ENCODE peak calls at places on chromosomes 1 and 21, in nine cellular contexts. P, S, X, E, U, R, C, B and N are unnamed samples.

GRCh38 chr1:20648946-20649345 is 12.2 kb downstream of the DDOST start:
- DNase-seq in P (no peak), S (no peak), X (no peak), E (no peak), U (no peak), R (no peak), C (no peak), B (no peak), N (no peak)

GRCh38 chr21:28822064-28822402 is 170.6 kb downstream of the LTN1 start:
- DNase-seq in P (no peak), S (no peak), X (no peak), E (no peak), U (no peak), R (no peak), C (no peak), B (no peak), N (no peak)

GRCh38 chr21:17270234-17270633 is 242.6 kb upstream of the CXADR start:
- DNase-seq in P (no peak), S (peak), X (no peak), E (peak), U (no peak), R (peak), C (no peak), B (peak), N (peak)

GRCh38 chr1:205678286-205679111 is 1.8 kb downstream of the SLC45A3 start:
- DNase-seq in P (no peak), S (peak), X (no peak), E (peak), U (no peak), R (no peak), C (no peak), B (peak), N (no peak)

GRCh38 chr1:47298025-47298699 is 15.8 kb downstream of the STIL start:
- DNase-seq in P (no peak), S (no peak), X (no peak), E (no peak), U (no peak), R (no peak), C (no peak), B (no peak), N (no peak)

GRCh38 chr1:1074631-1075147 is 583 bp upstream of the RNF223 start:
- DNase-seq in P (no peak), S (no peak), X (peak), E (peak), U (no peak), R (no peak), C (no peak), B (no peak), N (no peak)

GRCh38 chr1:89855413-89856123 is 34.7 kb downstream of the LRRC8D start:
- DNase-seq in P (no peak), S (no peak), X (no peak), E (no peak), U (no peak), R (no peak), C (no peak), B (peak), N (peak)

GRCh38 chr21:16195896-16196443 is 466.2 kb downstream of the USP25 start:
- DNase-seq in P (no peak), S (no peak), X (no peak), E (no peak), U (no peak), R (no peak), C (no peak), B (peak), N (no peak)

GRCh38 chr1:203536981-203537455 is 43.1 kb downstream of the OPTC start:
- DNase-seq in P (no peak), S (no peak), X (peak), E (no peak), U (peak), R (no peak), C (no peak), B (peak), N (peak)

GRCh38 chr1:241081473-241081872 is 275.5 kb downstream of the RGS7 start:
- DNase-seq in P (no peak), S (no peak), X (no peak), E (no peak), U (peak), R (no peak), C (no peak), B (peak), N (peak)

GRCh38 chr21:41519806-41520559 is 12.0 kb upstream of the TMPRSS2 start:
- DNase-seq in P (no peak), S (no peak), X (no peak), E (no peak), U (no peak), R (no peak), C (no peak), B (no peak), N (no peak)

GRCh38 chr21:42991992-42992740 is 17.8 kb downstream of the PKNOX1 start:
- DNase-seq in P (no peak), S (peak), X (peak), E (peak), U (no peak), R (no peak), C (peak), B (peak), N (peak)

GRCh38 chr1:241482761-241483250 is 36.7 kb downstream of the FH start:
- DNase-seq in P (no peak), S (no peak), X (no peak), E (no peak), U (peak), R (peak), C (peak), B (peak), N (peak)

GRCh38 chr1:21749109-21749508 is 33.8 kb downstream of the USP48 start:
- DNase-seq in P (no peak), S (no peak), X (no peak), E (no peak), U (no peak), R (no peak), C (no peak), B (no peak), N (no peak)

GRCh38 chr1:39631361-39632331 is 7.8 kb downstream of the HEYL start:
- DNase-seq in P (no peak), S (no peak), X (no peak), E (no peak), U (no peak), R (no peak), C (no peak), B (no peak), N (no peak)

GRCh38 chr1:66725885-66726665 is 26.2 kb upstream of the DYNLT5 start:
- DNase-seq in P (peak), S (no peak), X (no peak), E (peak), U (peak), R (peak), C (peak), B (peak), N (peak)

GRCh38 chr1:111624382-111624781 is 4.8 kb downstream of the RAP1A start:
- DNase-seq in P (no peak), S (no peak), X (no peak), E (no peak), U (no peak), R (no peak), C (no peak), B (no peak), N (no peak)

GRCh38 chr1:82704393-82704792 is 903.7 kb downstream of the ADGRL2 start:
- DNase-seq in P (no peak), S (no peak), X (no peak), E (no peak), U (no peak), R (no peak), C (no peak), B (no peak), N (no peak)

GRCh38 chr1:74689800-74690696 is 16.5 kb upstream of the ERICH3 start:
- DNase-seq in P (peak), S (peak), X (no peak), E (peak), U (peak), R (peak), C (no peak), B (peak), N (peak)

GRCh38 chr21:41601573-41602371 is 93.8 kb upstream of the TMPRSS2 start:
- DNase-seq in P (no peak), S (no peak), X (no peak), E (no peak), U (no peak), R (no peak), C (no peak), B (peak), N (peak)

GRCh38 chr1:93585059-93585966 is 96.3 kb downstream of the BCAR3 start:
- DNase-seq in P (no peak), S (peak), X (peak), E (no peak), U (peak), R (no peak), C (no peak), B (peak), N (peak)

GRCh38 chr1:214219916-214220315 is 61.0 kb upstream of the SMYD2 start:
- DNase-seq in P (no peak), S (no peak), X (no peak), E (no peak), U (no peak), R (no peak), C (no peak), B (no peak), N (no peak)

GRCh38 chr1:238409191-238409846 is 518.6 kb upstream of the ZP4 start:
- DNase-seq in P (no peak), S (no peak), X (no peak), E (no peak), U (peak), R (peak), C (peak), B (peak), N (peak)

GRCh38 chr1:202154766-202155477 is 5.5 kb downstream of the PTPN7 start:
- DNase-seq in P (no peak), S (peak), X (peak), E (peak), U (peak), R (peak), C (peak), B (peak), N (peak)
- TF ChIP-seq CTCF in P (peak), S (peak), X (peak), E (peak), U (peak), R (peak), C (peak), B (peak), N (peak)

DNA sequence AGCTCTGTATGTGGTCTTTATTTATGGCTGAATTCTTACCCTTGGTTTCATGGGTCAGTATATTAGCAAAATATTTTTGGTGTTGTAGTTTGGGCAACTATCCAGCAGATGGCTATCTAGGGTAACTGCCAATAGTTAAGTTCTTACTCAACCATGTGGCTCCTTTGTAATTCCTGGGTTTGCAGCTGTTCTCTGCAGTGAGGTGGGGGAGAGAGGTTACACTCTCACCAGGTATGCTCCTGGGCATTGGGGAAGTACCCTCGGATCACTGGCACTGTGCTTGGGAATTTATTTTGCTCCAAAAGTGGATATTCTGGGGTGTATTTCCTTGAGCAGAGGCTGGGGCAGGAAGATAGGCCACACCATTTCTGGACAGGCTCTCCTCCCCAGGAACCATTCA is 436.7 kb upstream of the TMPRSS15 start:
- DNase-seq in P (no peak), S (no peak), X (no peak), E (peak), U (no peak), R (no peak), C (no peak), B (no peak), N (no peak)
- TF ChIP-seq CTCF in P (no peak), S (no peak), X (no peak), E (peak), U (no peak), R (no peak), C (no peak), B (no peak), N (peak)

GRCh38 chr1:178339834-178340233 is 156.9 kb downstream of the CLEC20A start:
- DNase-seq in P (no peak), S (no peak), X (no peak), E (no peak), U (no peak), R (no peak), C (no peak), B (no peak), N (no peak)

GRCh38 chr1:178345238-178345637 is 151.5 kb downstream of the CLEC20A start:
- DNase-seq in P (no peak), S (no peak), X (no peak), E (no peak), U (no peak), R (no peak), C (no peak), B (no peak), N (no peak)

GRCh38 chr1:178341218-178341956 is 155.4 kb downstream of the CLEC20A start:
- DNase-seq in P (no peak), S (peak), X (peak), E (no peak), U (peak), R (peak), C (peak), B (peak), N (peak)

GRCh38 chr1:178345821-178346220 is 150.9 kb downstream of the CLEC20A start:
- DNase-seq in P (no peak), S (no peak), X (no peak), E (no peak), U (no peak), R (no peak), C (no peak), B (peak), N (no peak)

GRCh38 chr1:178344513-178345077 is 152.2 kb downstream of the CLEC20A start:
- DNase-seq in P (no peak), S (no peak), X (no peak), E (peak), U (peak), R (peak), C (peak), B (peak), N (peak)
- TF ChIP-seq CTCF in P (no peak), S (no peak), X (peak), E (peak), U (peak), R (peak), C (peak), B (peak), N (peak)

DNA sequence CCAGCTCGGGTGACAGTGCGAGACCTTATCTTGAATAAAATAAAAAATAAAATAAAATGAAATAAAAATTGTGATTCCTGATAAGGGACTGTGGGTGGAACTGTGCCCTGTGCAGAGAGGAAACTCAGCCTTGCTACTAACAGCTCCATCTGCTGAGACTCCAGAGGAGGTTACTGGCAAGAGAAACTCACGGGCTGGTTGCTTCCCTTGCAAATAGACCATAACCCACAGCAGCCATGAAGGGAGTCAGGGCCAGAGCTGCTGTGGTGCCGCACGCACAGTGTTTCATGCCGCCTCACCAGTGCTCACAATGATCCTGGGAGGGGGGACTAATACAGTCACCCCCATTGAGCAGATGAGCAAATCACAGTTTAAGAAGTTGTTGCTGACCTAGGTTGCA is 13.7 kb downstream of the ZBTB17 start:
- DNase-seq in P (no peak), S (peak), X (no peak), E (no peak), U (no peak), R (no peak), C (no peak), B (no peak), N (no peak)
- TF ChIP-seq CTCF in P (no peak), S (no peak), X (no peak), E (no peak), U (no peak), R (no peak), C (no peak), B (no peak), N (no peak)

DNA sequence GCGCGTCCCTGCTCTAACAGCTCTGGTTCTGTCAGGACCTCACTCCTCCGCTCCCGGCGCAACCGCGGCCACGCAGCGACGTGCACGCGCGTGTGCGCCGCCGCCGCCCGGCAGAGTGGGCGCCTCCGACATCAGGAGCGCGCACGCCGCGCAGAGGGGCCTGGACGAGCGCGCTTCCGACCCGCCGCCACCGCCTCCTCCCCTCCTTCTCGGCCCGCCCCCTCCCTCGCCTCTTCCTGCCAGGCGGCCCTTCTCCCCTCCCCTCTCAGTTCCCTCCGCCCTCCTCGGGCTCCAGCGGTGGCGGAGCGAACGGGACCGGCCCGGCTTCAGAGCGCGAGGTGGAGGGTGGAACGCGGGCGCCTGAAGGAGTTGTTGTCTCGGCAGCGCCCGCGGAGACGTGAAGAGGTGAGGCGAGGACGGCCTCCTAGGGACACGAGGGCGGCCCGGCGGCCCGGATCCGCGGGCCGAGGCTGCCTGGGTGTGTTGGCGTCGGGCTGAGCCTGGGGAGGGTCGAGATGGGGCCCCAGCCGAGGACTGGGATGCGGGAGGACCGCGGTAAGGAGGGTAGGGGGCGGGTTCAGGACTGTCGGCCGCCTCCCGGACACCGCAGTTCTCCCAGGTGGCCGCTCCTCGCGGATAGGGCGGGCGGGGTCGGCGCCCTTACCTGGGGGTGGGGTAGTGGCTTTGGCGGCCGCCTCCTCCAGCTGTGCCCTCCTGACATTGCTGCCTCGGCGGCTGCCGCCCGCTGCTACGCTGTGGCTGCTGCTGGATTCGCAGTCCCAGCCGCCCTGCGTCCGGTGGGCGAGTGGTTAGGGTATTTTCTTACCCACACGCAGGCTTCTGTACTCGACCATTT is at the start of gene RABGAP1L:
- DNase-seq in P (peak), S (peak), X (peak), E (peak), U (peak), R (peak), C (peak), B (peak), N (peak)
- TF ChIP-seq CTCF in P (no peak), S (no peak), X (no peak), E (no peak), U (no peak), R (no peak), C (no peak), B (no peak), N (no peak)

GRCh38 chr1:174825127-174825526 is 174.6 kb upstream of the CACYBP start:
- DNase-seq in P (no peak), S (no peak), X (no peak), E (no peak), U (no peak), R (no peak), C (no peak), B (no peak), N (no peak)

GRCh38 chr1:174830019-174830418 is 169.7 kb upstream of the CACYBP start:
- DNase-seq in P (no peak), S (no peak), X (no peak), E (no peak), U (no peak), R (no peak), C (no peak), B (no peak), N (no peak)

GRCh38 chr1:174828264-174828663 is 171.5 kb upstream of the CACYBP start:
- DNase-seq in P (no peak), S (no peak), X (no peak), E (no peak), U (no peak), R (no peak), C (no peak), B (no peak), N (no peak)
- TF ChIP-seq CTCF in P (no peak), S (no peak), X (no peak), E (no peak), U (no peak), R (no peak), C (no peak), B (no peak), N (no peak)

GRCh38 chr1:96538001-96538649 is 183.5 kb upstream of the PTBP2 start:
- DNase-seq in P (no peak), S (no peak), X (no peak), E (no peak), U (no peak), R (no peak), C (peak), B (peak), N (peak)
- TF ChIP-seq CTCF in P (no peak), S (no peak), X (peak), E (no peak), U (no peak), R (peak), C (no peak), B (peak), N (peak)

GRCh38 chr1:154936416-154937050 is at the start of gene PMVK:
- DNase-seq in P (peak), S (peak), X (peak), E (peak), U (peak), R (peak), C (peak), B (peak), N (peak)
- TF ChIP-seq CTCF in P (no peak), S (peak), X (peak), E (peak), U (peak), R (no peak), C (peak), B (peak), N (peak)

GRCh38 chr21:31729622-31730343 is 2.1 kb downstream of the SCAF4 start:
- DNase-seq in P (no peak), S (no peak), X (no peak), E (no peak), U (no peak), R (no peak), C (no peak), B (no peak), N (no peak)

GRCh38 chr21:31732538-31732864 is 583 bp upstream of the SCAF4 start:
- DNase-seq in P (no peak), S (no peak), X (no peak), E (no peak), U (no peak), R (no peak), C (no peak), B (no peak), N (no peak)

GRCh38 chr21:31731802-31732537 is at the start of gene SCAF4:
- DNase-seq in P (peak), S (peak), X (peak), E (peak), U (peak), R (no peak), C (no peak), B (peak), N (peak)

GRCh38 chr21:31730687-31731111 is 1.2 kb downstream of the SCAF4 start:
- DNase-seq in P (no peak), S (no peak), X (no peak), E (peak), U (no peak), R (no peak), C (no peak), B (no peak), N (peak)

DNA sequence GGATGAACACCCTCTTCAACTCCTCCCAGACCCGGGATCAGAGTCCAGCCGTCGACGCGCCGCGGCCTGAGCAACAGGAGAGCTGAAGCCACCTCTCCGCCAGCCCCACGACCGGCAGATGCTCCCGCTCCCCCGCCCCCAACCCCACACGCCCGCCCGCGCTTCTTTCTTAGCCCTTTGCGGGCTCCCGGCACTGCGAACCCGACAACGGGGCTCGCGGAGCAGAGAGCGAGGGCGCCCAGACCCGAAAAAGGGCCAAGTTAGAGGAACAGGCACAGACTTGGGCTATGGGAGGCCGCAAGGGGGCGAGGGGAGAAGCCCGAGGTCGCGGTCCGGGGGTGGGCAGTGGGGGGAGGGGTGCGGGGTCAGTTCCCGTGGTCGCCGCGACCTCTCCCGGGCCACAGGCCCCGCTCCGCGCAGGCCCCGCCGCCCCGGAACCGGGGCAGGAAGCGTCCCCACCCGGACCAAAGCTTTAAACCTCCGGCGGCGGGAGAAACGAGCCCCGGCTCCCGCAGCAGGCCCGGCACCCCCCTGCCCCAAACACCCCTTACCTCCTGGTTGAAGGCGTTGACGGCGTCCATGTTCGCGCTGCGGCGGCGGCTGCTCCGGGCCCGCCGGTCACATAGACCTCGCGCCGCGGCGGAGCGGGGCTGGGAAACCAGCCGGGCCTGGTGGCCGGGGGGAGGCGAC is 661 bp downstream of the SCAF4 start:
- DNase-seq in P (peak), S (peak), X (peak), E (peak), U (peak), R (no peak), C (no peak), B (peak), N (no peak)
- TF ChIP-seq CTCF in P (no peak), S (no peak), X (no peak), E (no peak), U (no peak), R (no peak), C (peak), B (peak), N (peak)